ENCODE peak calls at places on chromosome 14, in eight cellular contexts. One of them, this sample, is unnamed. For H3K4me1, the result is how much of the 10 kb centered on the place peaks cover.

GRCh38 chr14:36604757-36605505 is 22.5 kb upstream of the NKX2-8 start:
- DNase-seq in pancreas: no peak
- DNase-seq in PC-3: peak
- DNase-seq in lung: peak
- DNase-seq in stomach: peak
- DNase-seq in right atrium auricular region: no peak
- DNase-seq in heart right ventricle: no peak
- DNase-seq in Panc1: peak
- DNase-seq in this sample: peak

GRCh38 chr14:61322011-61322798 is 826 bp downstream of the PRKCH start:
- DNase-seq in heart right ventricle: peak
- DNase-seq in lung: peak
- DNase-seq in PC-3: peak
- DNase-seq in Panc1: no peak
- DNase-seq in right atrium auricular region: no peak
- DNase-seq in pancreas: peak
- DNase-seq in stomach: peak
- DNase-seq in this sample: peak

GRCh38 chr14:38420045-38420444 is 164.2 kb upstream of the CLEC14A start:
- DNase-seq in Panc1: no peak
- DNase-seq in right atrium auricular region: no peak
- DNase-seq in pancreas: no peak
- DNase-seq in stomach: no peak
- DNase-seq in PC-3: no peak
- DNase-seq in heart right ventricle: no peak
- DNase-seq in lung: no peak
- DNase-seq in this sample: no peak

GRCh38 chr14:79369359-79370332 is 841.7 kb downstream of the DIO2 start:
- DNase-seq in heart right ventricle: no peak
- DNase-seq in Panc1: no peak
- DNase-seq in right atrium auricular region: no peak
- DNase-seq in stomach: no peak
- DNase-seq in pancreas: no peak
- DNase-seq in lung: no peak
- DNase-seq in PC-3: peak
- DNase-seq in this sample: no peak

GRCh38 chr14:89787525-89787924 is 167.0 kb downstream of the EFCAB11 start:
- DNase-seq in lung: no peak
- DNase-seq in pancreas: no peak
- DNase-seq in heart right ventricle: no peak
- DNase-seq in PC-3: peak
- DNase-seq in right atrium auricular region: no peak
- DNase-seq in Panc1: no peak
- DNase-seq in stomach: no peak
- DNase-seq in this sample: no peak

GRCh38 chr14:104772707-104773504 is 20.0 kb downstream of the SIVA1 start:
- DNase-seq in heart right ventricle: peak
- DNase-seq in stomach: no peak
- DNase-seq in lung: no peak
- DNase-seq in PC-3: no peak
- DNase-seq in Panc1: no peak
- DNase-seq in right atrium auricular region: no peak
- DNase-seq in pancreas: no peak
- DNase-seq in this sample: no peak

GRCh38 chr14:100392266-100392850 is 69.2 kb downstream of the SLC25A47 start:
- DNase-seq in right atrium auricular region: no peak
- DNase-seq in PC-3: no peak
- DNase-seq in heart right ventricle: no peak
- DNase-seq in Panc1: no peak
- DNase-seq in stomach: no peak
- DNase-seq in pancreas: no peak
- DNase-seq in lung: no peak
- DNase-seq in this sample: no peak

GRCh38 chr14:76261371-76261811 is 109.7 kb downstream of the GPATCH2L start:
- DNase-seq in PC-3: no peak
- DNase-seq in lung: no peak
- DNase-seq in Panc1: no peak
- DNase-seq in heart right ventricle: no peak
- DNase-seq in pancreas: no peak
- DNase-seq in stomach: no peak
- DNase-seq in right atrium auricular region: peak
- DNase-seq in this sample: peak

GRCh38 chr14:65604946-65605345 is 192.4 kb downstream of the FUT8 start:
- DNase-seq in pancreas: no peak
- DNase-seq in stomach: no peak
- DNase-seq in PC-3: peak
- DNase-seq in Panc1: no peak
- DNase-seq in lung: no peak
- DNase-seq in right atrium auricular region: no peak
- DNase-seq in heart right ventricle: no peak
- DNase-seq in this sample: no peak

GRCh38 chr14:85106491-85106890 is 423.5 kb upstream of the FLRT2 start:
- DNase-seq in pancreas: no peak
- DNase-seq in right atrium auricular region: no peak
- DNase-seq in PC-3: no peak
- DNase-seq in lung: no peak
- DNase-seq in Panc1: no peak
- DNase-seq in stomach: no peak
- DNase-seq in heart right ventricle: no peak
- DNase-seq in this sample: no peak

GRCh38 chr14:29442720-29443119 is 484.9 kb downstream of the PRKD1 start:
- DNase-seq in stomach: no peak
- DNase-seq in right atrium auricular region: no peak
- DNase-seq in heart right ventricle: no peak
- DNase-seq in Panc1: no peak
- DNase-seq in lung: no peak
- DNase-seq in pancreas: no peak
- DNase-seq in PC-3: peak
- DNase-seq in this sample: no peak

GRCh38 chr14:50773632-50774541 is 57.1 kb downstream of the NIN start:
- DNase-seq in Panc1: peak
- DNase-seq in heart right ventricle: no peak
- DNase-seq in stomach: peak
- DNase-seq in PC-3: peak
- DNase-seq in right atrium auricular region: no peak
- DNase-seq in pancreas: peak
- DNase-seq in lung: no peak
- DNase-seq in this sample: peak

GRCh38 chr14:31204593-31205534 is 2.7 kb downstream of the HECTD1 start:
- DNase-seq in heart right ventricle: no peak
- DNase-seq in lung: no peak
- DNase-seq in Panc1: no peak
- DNase-seq in stomach: no peak
- DNase-seq in PC-3: no peak
- DNase-seq in pancreas: no peak
- DNase-seq in right atrium auricular region: no peak
- DNase-seq in this sample: no peak

GRCh38 chr14:50796391-50796790 is 34.6 kb downstream of the NIN start:
- DNase-seq in right atrium auricular region: no peak
- DNase-seq in stomach: no peak
- DNase-seq in heart right ventricle: no peak
- DNase-seq in Panc1: no peak
- DNase-seq in lung: no peak
- DNase-seq in PC-3: no peak
- DNase-seq in pancreas: no peak
- DNase-seq in this sample: no peak

GRCh38 chr14:24337824-24338175 is 2.0 kb downstream of the RIPK3 start:
- DNase-seq in heart right ventricle: no peak
- DNase-seq in Panc1: no peak
- DNase-seq in stomach: no peak
- DNase-seq in PC-3: no peak
- DNase-seq in right atrium auricular region: no peak
- DNase-seq in pancreas: no peak
- DNase-seq in lung: no peak
- DNase-seq in this sample: no peak

GRCh38 chr14:30657606-30658163 is 35.6 kb downstream of the SCFD1 start:
- DNase-seq in heart right ventricle: no peak
- DNase-seq in right atrium auricular region: no peak
- DNase-seq in lung: no peak
- DNase-seq in pancreas: no peak
- DNase-seq in stomach: no peak
- DNase-seq in PC-3: peak
- DNase-seq in Panc1: no peak
- DNase-seq in this sample: no peak

GRCh38 chr14:102474934-102475333 is 34.6 kb downstream of the ANKRD9 start:
- DNase-seq in heart right ventricle: peak
- DNase-seq in Panc1: no peak
- DNase-seq in stomach: peak
- DNase-seq in PC-3: no peak
- DNase-seq in pancreas: no peak
- DNase-seq in lung: peak
- DNase-seq in right atrium auricular region: peak
- DNase-seq in this sample: no peak

GRCh38 chr14:99420711-99421110 is 59.9 kb downstream of the SETD3 start:
- DNase-seq in stomach: peak
- DNase-seq in Panc1: no peak
- DNase-seq in PC-3: no peak
- DNase-seq in lung: peak
- DNase-seq in right atrium auricular region: no peak
- DNase-seq in pancreas: no peak
- DNase-seq in heart right ventricle: no peak
- DNase-seq in this sample: no peak

DNA sequence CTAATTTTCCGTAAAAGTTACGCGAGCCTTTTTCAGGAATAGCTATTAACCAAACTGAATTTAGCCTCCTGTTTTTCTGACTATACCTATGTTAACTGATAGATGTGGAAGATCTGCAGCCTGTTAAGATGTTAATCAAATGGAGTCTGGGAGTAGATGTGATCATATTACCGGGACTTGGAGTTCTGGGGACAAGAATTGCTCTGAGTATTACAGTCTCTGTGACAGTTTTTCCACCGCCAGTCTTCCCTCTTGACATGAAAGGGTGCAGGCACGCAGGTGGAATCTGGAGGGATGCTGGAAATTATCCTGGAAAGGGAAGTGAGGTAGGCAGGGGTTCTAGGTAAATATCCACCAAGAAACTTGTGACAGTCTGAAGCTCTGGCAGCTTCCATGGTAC is 276.2 kb downstream of the EGLN3 start:
- DNase-seq in right atrium auricular region: no peak
- DNase-seq in heart right ventricle: no peak
- DNase-seq in stomach: no peak
- DNase-seq in Panc1: no peak
- DNase-seq in lung: no peak
- DNase-seq in pancreas: no peak
- DNase-seq in PC-3: no peak
- DNase-seq in this sample: no peak
- TF ChIP-seq CTCF in right atrium auricular region: no peak
- TF ChIP-seq CTCF in heart right ventricle: no peak
- TF ChIP-seq CTCF in stomach: no peak
- TF ChIP-seq CTCF in Panc1: no peak
- TF ChIP-seq CTCF in lung: no peak
- TF ChIP-seq CTCF in pancreas: no peak
- TF ChIP-seq CTCF in PC-3: no peak
- TF ChIP-seq CTCF in this sample: no peak

GRCh38 chr14:63896278-63896720 is 43.5 kb downstream of the SYNE2 start:
- DNase-seq in PC-3: peak
- DNase-seq in pancreas: no peak
- DNase-seq in Panc1: no peak
- DNase-seq in stomach: peak
- DNase-seq in right atrium auricular region: peak
- DNase-seq in lung: peak
- DNase-seq in heart right ventricle: peak
- DNase-seq in this sample: no peak
- H3K4me1 ChIP-seq in PC-3: under half
- H3K4me1 ChIP-seq in pancreas: under half
- H3K4me1 ChIP-seq in Panc1: half or more
- H3K4me1 ChIP-seq in stomach: under half
- H3K4me1 ChIP-seq in right atrium auricular region: half or more
- H3K4me1 ChIP-seq in lung: under half
- H3K4me1 ChIP-seq in heart right ventricle: half or more
- H3K4me1 ChIP-seq in this sample: under half

DNA sequence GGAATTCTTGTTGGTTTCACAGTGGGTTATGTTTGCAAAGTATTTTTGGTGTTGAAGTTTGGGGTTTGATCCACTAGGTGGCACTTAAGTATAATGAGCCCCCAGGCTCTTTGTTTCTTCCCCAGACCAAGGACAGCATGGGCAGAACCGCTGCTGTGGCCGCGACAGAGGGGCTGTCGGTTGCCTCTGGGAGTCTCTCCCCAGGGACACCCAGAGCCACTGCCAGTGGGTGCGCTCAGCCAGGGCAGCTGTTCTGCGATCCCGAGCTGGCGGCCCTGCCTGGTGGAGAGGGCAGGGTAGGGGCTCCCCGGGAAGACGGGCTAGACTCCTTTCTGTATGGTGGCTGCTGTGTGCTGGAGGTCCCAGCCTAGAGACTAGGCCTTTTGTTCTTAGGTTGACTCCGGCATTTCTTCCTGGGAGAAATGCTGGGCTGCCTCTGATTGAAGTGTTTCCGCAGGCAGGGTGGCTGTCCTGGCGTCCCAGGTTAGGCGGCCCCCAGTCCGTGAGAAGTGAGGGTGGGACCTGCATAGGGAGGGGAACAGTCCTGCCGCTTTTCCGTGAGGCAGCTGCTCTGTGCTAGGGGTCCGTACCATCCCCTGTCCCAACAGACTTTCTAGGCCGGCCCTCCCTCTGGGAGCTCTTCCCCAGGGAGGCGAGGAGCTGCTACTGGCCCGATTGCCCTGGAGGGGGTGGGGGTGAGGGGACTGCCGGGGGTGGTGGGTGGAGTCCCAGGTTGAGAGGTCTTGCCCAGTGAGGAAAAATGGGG is 253.1 kb upstream of the PELI2 start:
- DNase-seq in Panc1: no peak
- DNase-seq in stomach: no peak
- DNase-seq in heart right ventricle: no peak
- DNase-seq in PC-3: peak
- DNase-seq in right atrium auricular region: no peak
- DNase-seq in lung: no peak
- DNase-seq in pancreas: no peak
- DNase-seq in this sample: peak
- TF ChIP-seq CTCF in Panc1: peak
- TF ChIP-seq CTCF in stomach: no peak
- TF ChIP-seq CTCF in heart right ventricle: no peak
- TF ChIP-seq CTCF in PC-3: peak
- TF ChIP-seq CTCF in right atrium auricular region: no peak
- TF ChIP-seq CTCF in lung: no peak
- TF ChIP-seq CTCF in pancreas: no peak
- TF ChIP-seq CTCF in this sample: peak

DNA sequence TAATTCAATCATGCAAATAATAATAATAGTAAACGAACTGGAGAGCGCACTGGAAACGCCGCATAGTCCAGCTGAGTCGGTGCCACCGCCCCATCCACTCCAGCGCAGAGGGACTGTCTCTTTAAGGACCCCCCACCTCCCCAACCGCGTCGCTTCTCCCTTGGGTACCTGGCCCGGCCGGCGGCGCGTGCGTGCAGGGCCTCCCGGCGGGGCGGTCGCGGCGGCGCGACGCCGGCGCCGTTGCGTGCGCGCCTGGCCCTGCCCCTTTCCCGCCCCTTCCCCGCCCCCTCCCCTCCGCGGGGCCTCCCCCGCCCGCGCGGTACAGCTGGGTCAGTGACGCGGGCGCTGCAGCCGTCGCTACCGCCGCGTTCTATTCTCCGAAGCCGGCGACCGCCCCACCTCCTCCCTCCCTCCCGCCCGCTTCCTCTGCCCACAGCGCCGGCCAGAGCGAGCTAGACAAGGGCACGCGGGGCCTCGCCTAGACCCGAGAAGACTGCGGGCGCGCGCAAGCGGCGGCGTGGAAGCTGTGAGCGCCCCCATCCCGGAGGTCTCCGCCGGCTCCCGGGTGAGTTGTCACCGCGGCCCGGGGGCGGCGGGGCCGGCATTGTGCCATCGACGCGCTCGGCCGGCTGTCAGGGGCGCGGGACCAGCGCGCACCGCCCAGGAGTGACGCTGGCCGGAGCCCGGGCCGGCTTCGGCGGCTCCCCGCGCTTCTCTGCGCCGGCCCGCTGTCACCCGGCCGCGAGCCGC is at the start of gene SUSD6:
- DNase-seq in lung: peak
- DNase-seq in right atrium auricular region: peak
- DNase-seq in heart right ventricle: peak
- DNase-seq in PC-3: peak
- DNase-seq in stomach: peak
- DNase-seq in pancreas: peak
- DNase-seq in Panc1: no peak
- DNase-seq in this sample: peak
- H3K4me1 ChIP-seq in lung: under half
- H3K4me1 ChIP-seq in right atrium auricular region: half or more
- H3K4me1 ChIP-seq in heart right ventricle: half or more
- H3K4me1 ChIP-seq in PC-3: under half
- H3K4me1 ChIP-seq in stomach: under half
- H3K4me1 ChIP-seq in pancreas: under half
- H3K4me1 ChIP-seq in Panc1: under half
- H3K4me1 ChIP-seq in this sample: under half

This sample was measured in endodermal cell.